ENCODE peak calls at places on chromosomes 3 and 15, in ten cellular contexts. S is activated CD4-positive, alpha-beta T cell treated with anti-CD3 and anti-CD28 coated beads, Interleukin-2, amount 50 U/mL, for 1 hour; H is T-helper 2 cell; J is activated T-cell treated with anti-CD3 and anti-CD28 coated beads for 1 hour; E is Caco-2; D is sciatic nerve; I is astrocyte of the spinal cord; F is HTR-8/SVneo; U is fibroblast of the conjunctiva; K is RWPE1. N is an unnamed sample.

GRCh38 chr15:72592103-72592502 is 62.4 kb upstream of the GOLGA6B start:
- DNase-seq in S (no peak), H (no peak), J (no peak), E (no peak), D (no peak), I (no peak), F (no peak), U (no peak), K (no peak), N (no peak)

GRCh38 chr3:1235526-1236120 is 142.8 kb downstream of the CNTN6 start:
- DNase-seq in S (no peak), H (no peak), J (no peak), E (no peak), D (no peak), I (peak), F (no peak), U (no peak), K (no peak), N (no peak)

GRCh38 chr15:49135893-49136292 is 19.5 kb downstream of the COPS2 start:
- DNase-seq in S (no peak), H (no peak), J (no peak), E (no peak), D (no peak), I (peak), F (peak), U (no peak), K (peak), N (no peak)

GRCh38 chr15:37131639-37132038 is 31.3 kb upstream of the MEIS2 start:
- DNase-seq in S (no peak), H (no peak), J (no peak), E (no peak), D (no peak), I (no peak), F (no peak), U (no peak), K (no peak), N (no peak)

GRCh38 chr3:64319391-64319790 is 94.1 kb upstream of the PRICKLE2 start:
- DNase-seq in S (no peak), H (no peak), J (no peak), E (peak), D (no peak), I (no peak), F (no peak), U (no peak), K (no peak), N (no peak)

GRCh38 chr3:25041871-25042584 is 386.0 kb upstream of the RARB start:
- DNase-seq in S (no peak), H (no peak), J (no peak), E (no peak), D (no peak), I (no peak), F (no peak), U (no peak), K (no peak), N (no peak)

GRCh38 chr15:39125904-39126303 is 455.0 kb upstream of the THBS1 start:
- DNase-seq in S (peak), H (no peak), J (no peak), E (peak), D (no peak), I (peak), F (peak), U (no peak), K (peak), N (no peak)

GRCh38 chr15:41972341-41973237 is at the start of gene EHD4:
- DNase-seq in S (peak), H (peak), J (peak), E (peak), D (peak), I (peak), F (peak), U (peak), K (peak), N (peak)

GRCh38 chr15:68434021-68434420 is 2.1 kb upstream of the ITGA11 start:
- DNase-seq in S (no peak), H (no peak), J (no peak), E (no peak), D (no peak), I (no peak), F (no peak), U (no peak), K (no peak), N (no peak)

GRCh38 chr15:55224892-55225291 is 28.2 kb upstream of the RSL24D1 start:
- DNase-seq in S (no peak), H (no peak), J (no peak), E (peak), D (no peak), I (no peak), F (no peak), U (no peak), K (no peak), N (no peak)

GRCh38 chr15:70535955-70536338 is 227.4 kb downstream of the UACA start:
- DNase-seq in S (no peak), H (no peak), J (no peak), E (no peak), D (no peak), I (no peak), F (no peak), U (no peak), K (no peak), N (no peak)

GRCh38 chr15:90603893-90604292 is 74.2 kb downstream of the CRTC3 start:
- DNase-seq in S (peak), H (no peak), J (peak), E (peak), D (peak), I (no peak), F (no peak), U (no peak), K (no peak), N (no peak)

GRCh38 chr15:101068523-101068960 is 149.4 kb downstream of the LRRK1 start:
- DNase-seq in S (no peak), H (no peak), J (no peak), E (no peak), D (no peak), I (no peak), F (no peak), U (no peak), K (no peak), N (no peak)

GRCh38 chr3:177781686-177782161 is 584.4 kb upstream of the TBL1XR1 start:
- DNase-seq in S (no peak), H (no peak), J (no peak), E (no peak), D (peak), I (peak), F (no peak), U (peak), K (no peak), N (no peak)

GRCh38 chr3:139234491-139234890 is 109.3 kb upstream of the MRPS22 start:
- DNase-seq in S (no peak), H (no peak), J (no peak), E (no peak), D (no peak), I (no peak), F (no peak), U (no peak), K (peak), N (no peak)

GRCh38 chr3:114874447-114874846 is 272.6 kb downstream of the ZBTB20 start:
- DNase-seq in S (no peak), H (no peak), J (no peak), E (no peak), D (no peak), I (no peak), F (no peak), U (no peak), K (no peak), N (no peak)

GRCh38 chr3:65963787-65964707 is 74.7 kb downstream of the MAGI1 start:
- DNase-seq in S (no peak), H (no peak), J (no peak), E (no peak), D (no peak), I (peak), F (peak), U (peak), K (peak), N (no peak)

GRCh38 chr15:64502537-64502936 is 42.2 kb downstream of the ZNF609 start:
- DNase-seq in S (no peak), H (no peak), J (no peak), E (no peak), D (no peak), I (no peak), F (no peak), U (no peak), K (no peak), N (no peak)

GRCh38 chr3:86438544-86438943 is 552.4 kb downstream of the VGLL3 start:
- DNase-seq in S (no peak), H (no peak), J (no peak), E (no peak), D (no peak), I (no peak), F (no peak), U (no peak), K (no peak), N (no peak)

GRCh38 chr3:12946134-12946533 is 104.8 kb upstream of the RPL32 start:
- DNase-seq in S (no peak), H (no peak), J (no peak), E (no peak), D (no peak), I (no peak), F (no peak), U (no peak), K (no peak), N (no peak)

GRCh38 chr3:159499031-159499793 is 489.4 kb upstream of the IL12A start:
- DNase-seq in S (no peak), H (no peak), J (no peak), E (no peak), D (no peak), I (peak), F (peak), U (no peak), K (peak), N (no peak)

GRCh38 chr15:92273732-92274131 is 119.9 kb upstream of the ST8SIA2 start:
- DNase-seq in S (no peak), H (no peak), J (no peak), E (no peak), D (no peak), I (no peak), F (no peak), U (no peak), K (no peak), N (no peak)

GRCh38 chr3:131304890-131305289 is 76.7 kb upstream of the NUDT16 start:
- DNase-seq in S (no peak), H (no peak), J (no peak), E (no peak), D (no peak), I (no peak), F (no peak), U (no peak), K (no peak), N (no peak)

GRCh38 chr3:109336272-109336957 is 931 bp downstream of the DPPA4 start:
- DNase-seq in S (no peak), H (no peak), J (no peak), E (no peak), D (peak), I (peak), F (no peak), U (no peak), K (no peak), N (no peak)

GRCh38 chr15:99708563-99708962 is 24.7 kb downstream of the LYSMD4 start:
- DNase-seq in S (no peak), H (no peak), J (no peak), E (no peak), D (peak), I (peak), F (peak), U (peak), K (peak), N (no peak)

GRCh38 chr15:31265871-31266711 is 60.5 kb upstream of the KLF13 start:
- DNase-seq in S (peak), H (peak), J (peak), E (no peak), D (peak), I (no peak), F (no peak), U (no peak), K (no peak), N (no peak)

GRCh38 chr3:12622335-12622734 is 41.6 kb downstream of the RAF1 start:
- DNase-seq in S (no peak), H (no peak), J (no peak), E (no peak), D (no peak), I (no peak), F (no peak), U (no peak), K (no peak), N (no peak)

GRCh38 chr3:48130321-48130881 is 57.8 kb downstream of the CDC25A start:
- DNase-seq in S (no peak), H (no peak), J (no peak), E (no peak), D (peak), I (peak), F (peak), U (peak), K (no peak), N (no peak)

GRCh38 chr3:41794748-41795589 is 166.9 kb downstream of the ULK4 start:
- DNase-seq in S (no peak), H (no peak), J (no peak), E (no peak), D (no peak), I (no peak), F (no peak), U (no peak), K (no peak), N (no peak)

GRCh38 chr3:71796268-71796667 is 11.3 kb upstream of the PROK2 start:
- DNase-seq in S (no peak), H (no peak), J (no peak), E (no peak), D (no peak), I (no peak), F (no peak), U (no peak), K (no peak), N (no peak)

GRCh38 chr3:38229036-38229435 is 36.6 kb upstream of the SLC22A13 start:
- DNase-seq in S (no peak), H (no peak), J (no peak), E (no peak), D (no peak), I (no peak), F (no peak), U (no peak), K (no peak), N (no peak)

GRCh38 chr3:10551821-10552630 is 46.6 kb upstream of the ATP2B2 start:
- DNase-seq in S (peak), H (peak), J (peak), E (no peak), D (peak), I (peak), F (peak), U (no peak), K (peak), N (no peak)

GRCh38 chr3:9549600-9549999 is 4.0 kb downstream of the LHFPL4 start:
- DNase-seq in S (no peak), H (no peak), J (no peak), E (no peak), D (no peak), I (no peak), F (no peak), U (no peak), K (no peak), N (no peak)